ENCODE peak calls at places on chromosome 12, in four cellular contexts. S is GM18507; P is activated CD4-positive, alpha-beta memory T cell treated with anti-CD3 and anti-CD28 coated beads, Interleukin-2, amount 10 ng/mL, durations not matched to agents 7 days and 5 days; R is substantia nigra. O is an unnamed sample.
A peak's percentile ranks its signal among the peaks of the same experiment; 100 is the strongest.

GRCh38 chr12:14408208-14408607 is 42.7 kb downstream of the ATF7IP start:
- DNase-seq in S (no peak), P (no peak), R (no peak), O (no peak)

GRCh38 chr12:20798561-20798960 is 11.9 kb upstream of the SLCO1B3 start:
- DNase-seq in S (no peak), P (no peak), R (no peak), O (no peak)

GRCh38 chr12:4781212-4781611 is 61.0 kb downstream of the GALNT8 start:
- DNase-seq in S (no peak), P (no peak), R (no peak), O (no peak)

GRCh38 chr12:46406352-46407027 is 33.9 kb upstream of the SLC38A2 start:
- DNase-seq in S (no peak), P (no peak), R (no peak), O (no peak)

GRCh38 chr12:49094104-49094948 is at the start of gene DHH:
- DNase-seq in S (no peak), P (no peak), R (no peak), O (no peak)

GRCh38 chr12:51813931-51814310 is 34.6 kb downstream of the FIGNL2 start:
- DNase-seq in S (no peak), P (no peak), R (no peak), O (no peak)

GRCh38 chr12:31342314-31342713 is 16.4 kb upstream of the SINHCAF start:
- DNase-seq in S (no peak), P (no peak), R (no peak), O (no peak)

GRCh38 chr12:109387425-109388166 is 39.9 kb downstream of the MYO1H start:
- DNase-seq in S (no peak), P (no peak), R (no peak), O (peak; percentile 3)

GRCh38 chr12:113235976-113236375 is 14.7 kb downstream of the TPCN1 start:
- DNase-seq in S (no peak), P (no peak), R (no peak), O (no peak)

GRCh38 chr12:80059875-80060274 is 39.5 kb upstream of the OTOGL start:
- DNase-seq in S (no peak), P (no peak), R (no peak), O (no peak)

GRCh38 chr12:113630625-113631024 is 159.0 kb upstream of the LHX5 start:
- DNase-seq in S (no peak), P (no peak), R (no peak), O (no peak)

GRCh38 chr12:130017571-130018449 is 114.0 kb upstream of the TMEM132D start:
- DNase-seq in S (no peak), P (no peak), R (peak; percentile 25), O (peak; percentile 68)

GRCh38 chr12:126353604-126354003 is 1288.4 kb downstream of the AACS start:
- DNase-seq in S (no peak), P (no peak), R (no peak), O (no peak)

GRCh38 chr12:8491848-8492530 is 21.3 kb upstream of the CLEC4D start:
- DNase-seq in S (no peak), P (no peak), R (no peak), O (no peak)

GRCh38 chr12:68304626-68305025 is 27.5 kb downstream of the MDM1 start:
- DNase-seq in S (no peak), P (no peak), R (no peak), O (no peak)

GRCh38 chr12:56080556-56081138 is 682 bp downstream of the ERBB3 start:
- DNase-seq in S (no peak), P (no peak), R (peak; percentile 6), O (no peak)

GRCh38 chr12:116066381-116067230 is 210.9 kb downstream of the MED13L start:
- DNase-seq in S (peak; percentile 4), P (peak; percentile 61), R (no peak), O (no peak)

GRCh38 chr12:43914923-43915468 is 79.1 kb downstream of the TMEM117 start:
- DNase-seq in S (no peak), P (no peak), R (no peak), O (no peak)

GRCh38 chr12:51441583-51441982 is 17.0 kb downstream of the SLC4A8 start:
- DNase-seq in S (no peak), P (no peak), R (no peak), O (no peak)

GRCh38 chr12:27972721-27973120 is at the start of gene PTHLH:
- DNase-seq in S (no peak), P (no peak), R (no peak), O (no peak)

GRCh38 chr12:122406701-122407154 is 15.7 kb downstream of the CLIP1 start:
- DNase-seq in S (no peak), P (no peak), R (no peak), O (no peak)

O was measured in hippocampal formation.